ENCODE peak calls at places on chromosomes 2 and 18, in six cellular contexts. One of them, this sample, is unnamed.

GRCh38 chr2:196384729-196385128 is 213.4 kb upstream of the STK17B start:
- DNase-seq in uterus: no peak
- DNase-seq in heart left ventricle: no peak
- DNase-seq in HuH-7.5: no peak
- DNase-seq in ACHN: no peak
- DNase-seq in renal cortical epithelial cell: no peak
- DNase-seq in this sample: no peak

GRCh38 chr18:9869713-9870430 is 15.9 kb upstream of the TXNDC2 start:
- DNase-seq in ACHN: peak; percentile 51
- DNase-seq in renal cortical epithelial cell: peak; percentile 85
- DNase-seq in uterus: peak; percentile 42
- DNase-seq in heart left ventricle: no peak
- DNase-seq in HuH-7.5: peak; percentile 59
- DNase-seq in this sample: peak; percentile 64

GRCh38 chr2:25309402-25309801 is 32.3 kb downstream of the DNMT3A start:
- DNase-seq in renal cortical epithelial cell: no peak
- DNase-seq in heart left ventricle: peak; percentile 56
- DNase-seq in ACHN: peak; percentile 69
- DNase-seq in HuH-7.5: peak; percentile 71
- DNase-seq in uterus: no peak
- DNase-seq in this sample: peak; percentile 29

GRCh38 chr18:79750980-79751571 is 46.7 kb upstream of the KCNG2 start:
- DNase-seq in heart left ventricle: no peak
- DNase-seq in HuH-7.5: no peak
- DNase-seq in renal cortical epithelial cell: peak; percentile 3
- DNase-seq in uterus: no peak
- DNase-seq in ACHN: no peak
- DNase-seq in this sample: no peak

GRCh38 chr2:216341151-216341550 is 31.1 kb downstream of the MARCHF4 start:
- DNase-seq in HuH-7.5: no peak
- DNase-seq in heart left ventricle: peak; percentile 32
- DNase-seq in uterus: no peak
- DNase-seq in renal cortical epithelial cell: no peak
- DNase-seq in ACHN: no peak
- DNase-seq in this sample: no peak

GRCh38 chr18:54557958-54558357 is 33.1 kb upstream of the DYNAP start:
- DNase-seq in renal cortical epithelial cell: no peak
- DNase-seq in HuH-7.5: no peak
- DNase-seq in ACHN: no peak
- DNase-seq in uterus: no peak
- DNase-seq in heart left ventricle: no peak
- DNase-seq in this sample: no peak

GRCh38 chr2:120863661-120864320 is 128.1 kb downstream of the GLI2 start:
- DNase-seq in renal cortical epithelial cell: peak; percentile 38
- DNase-seq in heart left ventricle: no peak
- DNase-seq in uterus: no peak
- DNase-seq in HuH-7.5: no peak
- DNase-seq in ACHN: peak; percentile 14
- DNase-seq in this sample: no peak

GRCh38 chr18:31371970-31372369 is 4.6 kb upstream of the DSG4 start:
- DNase-seq in HuH-7.5: no peak
- DNase-seq in ACHN: no peak
- DNase-seq in renal cortical epithelial cell: peak; percentile 5
- DNase-seq in uterus: no peak
- DNase-seq in heart left ventricle: no peak
- DNase-seq in this sample: no peak

GRCh38 chr2:15561574-15562344 is 625 bp upstream of the NBAS start:
- DNase-seq in renal cortical epithelial cell: peak; percentile 72
- DNase-seq in heart left ventricle: no peak
- DNase-seq in uterus: peak; percentile 40
- DNase-seq in HuH-7.5: no peak
- DNase-seq in ACHN: peak; percentile 52
- DNase-seq in this sample: peak; percentile 59

GRCh38 chr2:178924817-178925216 is 117.6 kb upstream of the TTN start:
- DNase-seq in ACHN: no peak
- DNase-seq in heart left ventricle: no peak
- DNase-seq in HuH-7.5: no peak
- DNase-seq in uterus: no peak
- DNase-seq in renal cortical epithelial cell: peak; percentile 35
- DNase-seq in this sample: peak; percentile 28

GRCh38 chr2:120693121-120693520 is 42.5 kb upstream of the GLI2 start:
- DNase-seq in ACHN: no peak
- DNase-seq in HuH-7.5: no peak
- DNase-seq in uterus: no peak
- DNase-seq in heart left ventricle: no peak
- DNase-seq in renal cortical epithelial cell: no peak
- DNase-seq in this sample: no peak

GRCh38 chr2:174027956-174028355 is 62.8 kb upstream of the SP3 start:
- DNase-seq in uterus: no peak
- DNase-seq in ACHN: no peak
- DNase-seq in HuH-7.5: no peak
- DNase-seq in heart left ventricle: no peak
- DNase-seq in renal cortical epithelial cell: no peak
- DNase-seq in this sample: no peak

GRCh38 chr18:24397131-24397693 is 412 bp downstream of the OSBPL1A start:
- DNase-seq in heart left ventricle: peak; percentile 30
- DNase-seq in HuH-7.5: no peak
- DNase-seq in ACHN: peak; percentile 70
- DNase-seq in uterus: peak; percentile 38
- DNase-seq in renal cortical epithelial cell: peak; percentile 71
- DNase-seq in this sample: peak; percentile 78

GRCh38 chr18:12313530-12314245 is 5.6 kb downstream of the TUBB6 start:
- DNase-seq in renal cortical epithelial cell: no peak
- DNase-seq in uterus: no peak
- DNase-seq in heart left ventricle: no peak
- DNase-seq in ACHN: no peak
- DNase-seq in HuH-7.5: no peak
- DNase-seq in this sample: no peak

GRCh38 chr2:52518673-52519072 is 1248.9 kb upstream of the CHAC2 start:
- DNase-seq in uterus: no peak
- DNase-seq in HuH-7.5: no peak
- DNase-seq in heart left ventricle: no peak
- DNase-seq in ACHN: no peak
- DNase-seq in renal cortical epithelial cell: no peak
- DNase-seq in this sample: no peak

GRCh38 chr2:9326975-9327374 is 96.4 kb downstream of the ITGB1BP1 start:
- DNase-seq in ACHN: no peak
- DNase-seq in uterus: no peak
- DNase-seq in heart left ventricle: no peak
- DNase-seq in HuH-7.5: no peak
- DNase-seq in renal cortical epithelial cell: no peak
- DNase-seq in this sample: no peak

GRCh38 chr2:25041307-25041927 is 459 bp upstream of the EFR3B start:
- DNase-seq in ACHN: peak; percentile 87
- DNase-seq in heart left ventricle: peak; percentile 59
- DNase-seq in uterus: peak; percentile 54
- DNase-seq in renal cortical epithelial cell: peak; percentile 63
- DNase-seq in HuH-7.5: peak; percentile 68
- DNase-seq in this sample: peak; percentile 71

GRCh38 chr2:144414324-144414845 is 105.5 kb downstream of the ZEB2 start:
- DNase-seq in ACHN: no peak
- DNase-seq in renal cortical epithelial cell: peak; percentile 62
- DNase-seq in heart left ventricle: no peak
- DNase-seq in HuH-7.5: no peak
- DNase-seq in uterus: no peak
- DNase-seq in this sample: peak; percentile 7

GRCh38 chr18:494602-494983 is 5.9 kb downstream of the COLEC12 start:
- DNase-seq in heart left ventricle: no peak
- DNase-seq in HuH-7.5: no peak
- DNase-seq in uterus: no peak
- DNase-seq in renal cortical epithelial cell: no peak
- DNase-seq in ACHN: no peak
- DNase-seq in this sample: no peak

GRCh38 chr18:13260114-13260926 is 41.8 kb downstream of the LDLRAD4 start:
- DNase-seq in HuH-7.5: no peak
- DNase-seq in heart left ventricle: no peak
- DNase-seq in renal cortical epithelial cell: peak; percentile 0
- DNase-seq in uterus: no peak
- DNase-seq in ACHN: no peak
- DNase-seq in this sample: no peak

GRCh38 chr2:42091671-42092070 is 43.9 kb downstream of the PKDCC start:
- DNase-seq in HuH-7.5: no peak
- DNase-seq in renal cortical epithelial cell: no peak
- DNase-seq in heart left ventricle: no peak
- DNase-seq in uterus: no peak
- DNase-seq in ACHN: no peak
- DNase-seq in this sample: no peak

GRCh38 chr2:46135936-46136335 is 161.3 kb upstream of the EPAS1 start:
- DNase-seq in renal cortical epithelial cell: no peak
- DNase-seq in heart left ventricle: no peak
- DNase-seq in HuH-7.5: no peak
- DNase-seq in ACHN: no peak
- DNase-seq in uterus: no peak
- DNase-seq in this sample: no peak

GRCh38 chr2:16508061-16508851 is 157.4 kb downstream of the CYRIA start:
- DNase-seq in HuH-7.5: peak; percentile 36
- DNase-seq in renal cortical epithelial cell: no peak
- DNase-seq in ACHN: peak; percentile 54
- DNase-seq in uterus: no peak
- DNase-seq in heart left ventricle: peak; percentile 11
- DNase-seq in this sample: peak; percentile 11

GRCh38 chr18:57438669-57439616 is 3.8 kb downstream of the ONECUT2 start:
- DNase-seq in renal cortical epithelial cell: no peak
- DNase-seq in HuH-7.5: no peak
- DNase-seq in uterus: no peak
- DNase-seq in heart left ventricle: no peak
- DNase-seq in ACHN: peak; percentile 19
- DNase-seq in this sample: no peak

GRCh38 chr2:9519250-9519649 is 36.4 kb downstream of the ADAM17 start:
- DNase-seq in HuH-7.5: no peak
- DNase-seq in heart left ventricle: no peak
- DNase-seq in renal cortical epithelial cell: peak; percentile 19
- DNase-seq in ACHN: no peak
- DNase-seq in uterus: no peak
- DNase-seq in this sample: peak; percentile 20

GRCh38 chr2:163255086-163255485 is 416.5 kb upstream of the KCNH7 start:
- DNase-seq in uterus: no peak
- DNase-seq in heart left ventricle: no peak
- DNase-seq in ACHN: no peak
- DNase-seq in HuH-7.5: no peak
- DNase-seq in renal cortical epithelial cell: peak; percentile 54
- DNase-seq in this sample: no peak

GRCh38 chr18:9898792-9899549 is 13.2 kb downstream of the TXNDC2 start:
- DNase-seq in heart left ventricle: no peak
- DNase-seq in renal cortical epithelial cell: peak; percentile 91
- DNase-seq in uterus: no peak
- DNase-seq in ACHN: peak; percentile 86
- DNase-seq in HuH-7.5: peak; percentile 25
- DNase-seq in this sample: no peak

GRCh38 chr2:122955761-122956160 is 1069.3 kb upstream of the CNTNAP5 start:
- DNase-seq in HuH-7.5: no peak
- DNase-seq in renal cortical epithelial cell: no peak
- DNase-seq in uterus: no peak
- DNase-seq in ACHN: no peak
- DNase-seq in heart left ventricle: no peak
- DNase-seq in this sample: no peak

GRCh38 chr2:175976758-175977157 is 25.3 kb downstream of the LNPK start:
- DNase-seq in ACHN: peak; percentile 62
- DNase-seq in uterus: no peak
- DNase-seq in heart left ventricle: no peak
- DNase-seq in HuH-7.5: no peak
- DNase-seq in renal cortical epithelial cell: peak; percentile 63
- DNase-seq in this sample: no peak